ENCODE peak calls at places on chromosomes 6 and 20, in eight cellular contexts. O is breast epithelium, C is pons, W is H1, S is upper lobe of right lung, P is RWPE1, J is endothelial cell, D is left colon. Y is an unnamed sample.

GRCh38 chr6:107290491-107290890 is 168.9 kb downstream of the PDSS2 start:
- DNase-seq in O (no peak), C (peak), W (no peak), S (no peak), P (no peak), J (no peak), D (no peak), Y (peak)

GRCh38 chr6:89643411-89643810 is 4.9 kb upstream of the LYRM2 start:
- DNase-seq in O (no peak), C (peak), W (no peak), S (no peak), P (no peak), J (no peak), D (no peak), Y (no peak)

GRCh38 chr6:121523628-121524027 is 88.2 kb downstream of the GJA1 start:
- DNase-seq in O (no peak), C (no peak), W (no peak), S (no peak), P (no peak), J (no peak), D (no peak), Y (no peak)

GRCh38 chr6:36924131-36924530 is 30.4 kb upstream of the PI16 start:
- DNase-seq in O (no peak), C (no peak), W (no peak), S (no peak), P (no peak), J (no peak), D (no peak), Y (no peak)

GRCh38 chr20:62485062-62485700 is 9.4 kb upstream of the GATA5 start:
- DNase-seq in O (no peak), C (no peak), W (no peak), S (no peak), P (no peak), J (no peak), D (no peak), Y (peak)

GRCh38 chr6:132131777-132132176 is 180.6 kb upstream of the CCN2 start:
- DNase-seq in O (no peak), C (no peak), W (no peak), S (no peak), P (peak), J (no peak), D (no peak), Y (peak)

GRCh38 chr6:34094474-34095135 is 51.3 kb downstream of the GRM4 start:
- DNase-seq in O (no peak), C (no peak), W (no peak), S (no peak), P (no peak), J (no peak), D (no peak), Y (no peak)

GRCh38 chr6:150370112-150370511 is 1.3 kb downstream of the IYD start:
- DNase-seq in O (no peak), C (no peak), W (no peak), S (no peak), P (no peak), J (no peak), D (no peak), Y (no peak)

GRCh38 chr6:54737247-54737646 is 109.3 kb upstream of the FAM83B start:
- DNase-seq in O (no peak), C (no peak), W (peak), S (peak), P (no peak), J (no peak), D (no peak), Y (no peak)

GRCh38 chr6:28648035-28648877 is 122.6 kb downstream of the GPX5 start:
- DNase-seq in O (no peak), C (peak), W (peak), S (no peak), P (peak), J (peak), D (no peak), Y (peak)

GRCh38 chr20:63964412-63964811 is 5.3 kb downstream of the ZNF512B start:
- DNase-seq in O (no peak), C (no peak), W (no peak), S (no peak), P (no peak), J (no peak), D (peak), Y (no peak)

GRCh38 chr6:75600694-75601265 is 900 bp upstream of the SENP6 start:
- DNase-seq in O (no peak), C (peak), W (no peak), S (no peak), P (no peak), J (no peak), D (no peak), Y (no peak)

GRCh38 chr6:5667737-5668136 is 339.0 kb downstream of the NRN1 start:
- DNase-seq in O (no peak), C (no peak), W (no peak), S (no peak), P (no peak), J (no peak), D (no peak), Y (no peak)

GRCh38 chr6:116120430-116120829 is 5.5 kb downstream of the COL10A1 start:
- DNase-seq in O (no peak), C (no peak), W (no peak), S (no peak), P (no peak), J (no peak), D (no peak), Y (no peak)

GRCh38 chr6:75266716-75267291 is 17.8 kb downstream of the TMEM30A start:
- DNase-seq in O (no peak), C (peak), W (no peak), S (no peak), P (peak), J (no peak), D (no peak), Y (no peak)

GRCh38 chr6:107712523-107713213 is 111.4 kb downstream of the SCML4 start:
- DNase-seq in O (no peak), C (peak), W (no peak), S (no peak), P (peak), J (no peak), D (no peak), Y (no peak)

GRCh38 chr6:85126448-85127178 is 323.3 kb upstream of the NT5E start:
- DNase-seq in O (no peak), C (peak), W (peak), S (no peak), P (peak), J (peak), D (no peak), Y (peak)

GRCh38 chr6:143928853-143929252 is 64.6 kb downstream of the ZC2HC1B start:
- DNase-seq in O (no peak), C (no peak), W (no peak), S (no peak), P (no peak), J (no peak), D (no peak), Y (no peak)

GRCh38 chr6:96626749-96627353 is 63.9 kb downstream of the FHL5 start:
- DNase-seq in O (no peak), C (peak), W (no peak), S (no peak), P (peak), J (no peak), D (no peak), Y (no peak)

GRCh38 chr20:61086031-61086430 is 166.0 kb upstream of the CDH4 start:
- DNase-seq in O (no peak), C (no peak), W (no peak), S (no peak), P (no peak), J (no peak), D (no peak), Y (no peak)

GRCh38 chr6:26249959-26250805 is 114.8 kb upstream of the BTN3A2 start:
- DNase-seq in O (peak), C (peak), W (peak), S (peak), P (no peak), J (peak), D (peak), Y (peak)

GRCh38 chr6:3843379-3844096 is 5.6 kb upstream of the FAM50B start:
- DNase-seq in O (no peak), C (no peak), W (no peak), S (no peak), P (no peak), J (no peak), D (no peak), Y (no peak)

GRCh38 chr20:51488331-51488730 is 54.2 kb downstream of the NFATC2 start:
- DNase-seq in O (no peak), C (no peak), W (no peak), S (no peak), P (no peak), J (no peak), D (no peak), Y (peak)

GRCh38 chr6:46421239-46421638 is 70.0 kb downstream of the RCAN2 start:
- DNase-seq in O (no peak), C (no peak), W (no peak), S (no peak), P (no peak), J (no peak), D (no peak), Y (no peak)

GRCh38 chr6:87436435-87436834 is 28.7 kb downstream of the CFAP206 start:
- DNase-seq in O (no peak), C (peak), W (peak), S (no peak), P (peak), J (peak), D (peak), Y (peak)

GRCh38 chr20:37517371-37517748 is 3.7 kb upstream of the NNAT start:
- DNase-seq in O (no peak), C (no peak), W (no peak), S (no peak), P (no peak), J (no peak), D (no peak), Y (no peak)

GRCh38 chr20:63093966-63094766 is 87.4 kb upstream of the BHLHE23 start:
- DNase-seq in O (peak), C (no peak), W (peak), S (peak), P (no peak), J (no peak), D (peak), Y (no peak)

GRCh38 chr6:48826884-48827701 is 636.0 kb downstream of the MMUT start:
- DNase-seq in O (no peak), C (no peak), W (no peak), S (no peak), P (peak), J (no peak), D (peak), Y (peak)

GRCh38 chr20:47336013-47336754 is 20.3 kb downstream of the ZMYND8 start:
- DNase-seq in O (no peak), C (peak), W (no peak), S (no peak), P (no peak), J (no peak), D (peak), Y (no peak)

GRCh38 chr6:5151955-5152401 is 66.8 kb downstream of the PPP1R3G start:
- DNase-seq in O (no peak), C (peak), W (no peak), S (no peak), P (peak), J (no peak), D (no peak), Y (no peak)

GRCh38 chr6:159982726-159983506 is 14.0 kb downstream of the IGF2R start:
- DNase-seq in O (no peak), C (no peak), W (no peak), S (no peak), P (no peak), J (no peak), D (no peak), Y (no peak)

GRCh38 chr20:32019563-32020463 is 9.6 kb downstream of the CCM2L start:
- DNase-seq in O (no peak), C (no peak), W (no peak), S (no peak), P (no peak), J (no peak), D (no peak), Y (no peak)

GRCh38 chr6:75504902-75505233 is 11.3 kb upstream of the FILIP1 start:
- DNase-seq in O (no peak), C (peak), W (no peak), S (no peak), P (no peak), J (no peak), D (no peak), Y (no peak)

GRCh38 chr6:116508527-116508926 is 2.9 kb upstream of the CALHM5 start:
- DNase-seq in O (no peak), C (no peak), W (no peak), S (no peak), P (no peak), J (no peak), D (no peak), Y (no peak)

Y was measured in Calu3.